ENCODE peak calls at places on chromosomes 7 and 10, in four cellular contexts. A is CD8-positive, alpha-beta T cell; K is NCI-H1092; U is GM13976. X is an unnamed sample.
A peak's percentile ranks its signal among the peaks of the same experiment; 100 is the strongest.

GRCh38 chr10:50421026-50421719 is 169.9 kb upstream of the ASAH2 start:
- DNase-seq in A (no peak), K (no peak), U (peak; percentile 51), X (no peak)

GRCh38 chr10:78777466-78778256 is 291.1 kb upstream of the ZMIZ1 start:
- DNase-seq in K (no peak), A (no peak), U (no peak), X (no peak)

GRCh38 chr10:110005716-110006115 is 2.1 kb upstream of the ADD3 start:
- DNase-seq in K (no peak), A (no peak), U (no peak), X (no peak)

GRCh38 chr10:17943033-17943745 is 8.5 kb upstream of the SLC39A12 start:
- DNase-seq in K (no peak), U (no peak), A (no peak), X (no peak)

GRCh38 chr7:55094122-55094690 is 75.4 kb downstream of the EGFR start:
- DNase-seq in K (no peak), U (no peak), A (no peak), X (no peak)

GRCh38 chr7:142321391-142321790 is 63.5 kb upstream of the PRSS58 start:
- DNase-seq in K (no peak), U (no peak), A (no peak), X (no peak)

GRCh38 chr7:44275146-44275545 is 50.2 kb downstream of the CAMK2B start:
- DNase-seq in U (no peak), A (no peak), K (no peak), X (peak; percentile 44)

GRCh38 chr7:77329466-77330168 is 86.5 kb downstream of the GSAP start:
- DNase-seq in U (no peak), A (no peak), K (no peak), X (no peak)

GRCh38 chr10:116667484-116667883 is 46.7 kb downstream of the PNLIPRP2 start:
- DNase-seq in A (no peak), K (no peak), U (no peak), X (no peak)

GRCh38 chr10:5583525-5584175 is 58.9 kb downstream of the CALML3 start:
- DNase-seq in A (no peak), K (peak; percentile 96), U (no peak), X (peak; percentile 79)

GRCh38 chr10:20128796-20129195 is 312.6 kb downstream of the PLXDC2 start:
- DNase-seq in K (no peak), U (no peak), A (no peak), X (no peak)

GRCh38 chr7:97845622-97846203 is 26.5 kb downstream of the ASNS start:
- DNase-seq in A (no peak), U (peak; percentile 25), K (peak; percentile 22), X (no peak)

GRCh38 chr10:131961777-131962450 is 19.8 kb downstream of the BNIP3 start:
- DNase-seq in U (no peak), K (peak; percentile 9), A (no peak), X (peak; percentile 65)

GRCh38 chr7:73876361-73876760 is 15.4 kb downstream of the TMEM270 start:
- DNase-seq in A (no peak), U (no peak), K (no peak), X (no peak)

GRCh38 chr10:124629410-124629809 is 114.8 kb downstream of the FAM53B start:
- DNase-seq in A (no peak), K (no peak), U (no peak), X (no peak)

GRCh38 chr7:24720283-24720682 is 37.0 kb downstream of the GSDME start:
- DNase-seq in K (no peak), A (no peak), U (peak; percentile 54), X (no peak)

GRCh38 chr10:47241946-47242900 is 57.8 kb upstream of the GDF10 start:
- DNase-seq in U (no peak), A (no peak), K (no peak), X (peak; percentile 12)

GRCh38 chr10:69738858-69739435 is 62.8 kb upstream of the COL13A1 start:
- DNase-seq in A (no peak), K (no peak), U (no peak), X (no peak)